ENCODE peak calls at places on chromosomes 6 and 20, in seven cellular contexts. U, E, F, A, B, J and M are unnamed samples.

GRCh38 chr6:53734473-53735299 is 60.1 kb upstream of the LRRC1 start:
- DNase-seq in U (peak), E (no peak), F (peak), A (no peak), B (peak), J (peak), M (peak)

GRCh38 chr20:50193851-50194830 is 3.5 kb downstream of the CEBPB start:
- DNase-seq in U (no peak), E (no peak), F (peak), A (no peak), B (no peak), J (peak), M (peak)

GRCh38 chr20:7161690-7162089 is 394.2 kb downstream of the BMP2 start:
- DNase-seq in U (no peak), E (no peak), F (no peak), A (no peak), B (no peak), J (peak), M (peak)

GRCh38 chr20:35451295-35451694 is 4.1 kb upstream of the CEP250 start:
- DNase-seq in U (no peak), E (no peak), F (no peak), A (no peak), B (no peak), J (no peak), M (no peak)

GRCh38 chr6:33702345-33702977 is 9.0 kb downstream of the UQCC2 start:
- DNase-seq in U (peak), E (no peak), F (peak), A (no peak), B (no peak), J (peak), M (peak)

GRCh38 chr6:6856538-6857523 is 250.9 kb upstream of the RREB1 start:
- DNase-seq in U (peak), E (no peak), F (peak), A (no peak), B (peak), J (peak), M (no peak)

GRCh38 chr6:75874224-75874623 is 125.2 kb downstream of the MYO6 start:
- DNase-seq in U (no peak), E (no peak), F (no peak), A (no peak), B (no peak), J (no peak), M (no peak)

GRCh38 chr6:118187568-118188164 is 280.6 kb downstream of the SLC35F1 start:
- DNase-seq in U (peak), E (no peak), F (peak), A (no peak), B (no peak), J (no peak), M (peak)

GRCh38 chr6:20158691-20159090 is 53.6 kb downstream of the MBOAT1 start:
- DNase-seq in U (no peak), E (no peak), F (no peak), A (no peak), B (no peak), J (no peak), M (peak)